ENCODE peak calls at places on chromosomes 3 and 15, in seven cellular contexts. X is iris pigment epithelial cell, R is adrenal gland, E is hippocampal formation, T is testis, W is activated T-cell treated with anti-CD3 and anti-CD28 coated beads for 4 hours, V is astrocyte of the spinal cord. C is an unnamed sample.

GRCh38 chr3:79233431-79234060 is 534.3 kb downstream of the ROBO1 start:
- DNase-seq in X (no peak), R (no peak), E (no peak), T (no peak), W (no peak), V (no peak), C (no peak)

GRCh38 chr3:128445357-128445756 is 21.3 kb downstream of the DNAJB8 start:
- DNase-seq in X (no peak), R (no peak), E (no peak), T (no peak), W (no peak), V (no peak), C (no peak)

GRCh38 chr3:184811034-184811433 is 932 bp upstream of the VPS8 start:
- DNase-seq in X (no peak), R (no peak), E (no peak), T (no peak), W (no peak), V (no peak), C (no peak)

GRCh38 chr3:106282931-106283330 is 414.1 kb upstream of the CBLB start:
- DNase-seq in X (no peak), R (no peak), E (no peak), T (no peak), W (no peak), V (no peak), C (no peak)

GRCh38 chr3:30510596-30510995 is 95.8 kb upstream of the TGFBR2 start:
- DNase-seq in X (peak), R (no peak), E (no peak), T (no peak), W (no peak), V (peak), C (peak)

GRCh38 chr3:160577093-160577492 is 11.7 kb upstream of the KPNA4 start:
- DNase-seq in X (no peak), R (no peak), E (no peak), T (no peak), W (no peak), V (no peak), C (no peak)

GRCh38 chr3:160704006-160704405 is 27.0 kb downstream of the ARL14 start:
- DNase-seq in X (peak), R (no peak), E (no peak), T (no peak), W (no peak), V (peak), C (no peak)

GRCh38 chr3:175606650-175607318 is 747.6 kb downstream of the NAALADL2 start:
- DNase-seq in X (peak), R (no peak), E (no peak), T (no peak), W (no peak), V (no peak), C (no peak)

GRCh38 chr3:123809597-123809996 is 74.5 kb downstream of the MYLK start:
- DNase-seq in X (peak), R (no peak), E (no peak), T (no peak), W (no peak), V (peak), C (no peak)

GRCh38 chr3:104519068-104519467 is 847.6 kb upstream of the ALCAM start:
- DNase-seq in X (no peak), R (no peak), E (no peak), T (no peak), W (no peak), V (no peak), C (no peak)

GRCh38 chr3:171860830-171861535 is 17.8 kb downstream of the TMEM212 start:
- DNase-seq in X (peak), R (no peak), E (no peak), T (no peak), W (no peak), V (peak), C (no peak)

GRCh38 chr3:125148836-125149235 is 63.7 kb downstream of the SLC12A8 start:
- DNase-seq in X (no peak), R (no peak), E (no peak), T (no peak), W (no peak), V (peak), C (no peak)

GRCh38 chr3:69649120-69649519 is 90.1 kb upstream of the MITF start:
- DNase-seq in X (peak), R (no peak), E (no peak), T (no peak), W (no peak), V (peak), C (no peak)

GRCh38 chr3:170037463-170038433 is at the start of gene GPR160:
- DNase-seq in X (peak), R (peak), E (no peak), T (peak), W (peak), V (peak), C (peak)

GRCh38 chr15:63331456-63331855 is 50.2 kb downstream of the CA12 start:
- DNase-seq in X (peak), R (no peak), E (no peak), T (no peak), W (no peak), V (peak), C (no peak)

GRCh38 chr3:129547241-129547640 is 4.3 kb downstream of the H1-8 start:
- DNase-seq in X (no peak), R (no peak), E (no peak), T (no peak), W (no peak), V (no peak), C (no peak)

GRCh38 chr15:74258456-74259323 is 22.6 kb downstream of the CCDC33 start:
- DNase-seq in X (no peak), R (no peak), E (no peak), T (no peak), W (no peak), V (no peak), C (no peak)

GRCh38 chr3:149475451-149476060 is 1.1 kb downstream of the TM4SF4 start:
- DNase-seq in X (no peak), R (no peak), E (no peak), T (no peak), W (no peak), V (no peak), C (no peak)

GRCh38 chr3:104132566-104132997 is 1234.1 kb upstream of the ALCAM start:
- DNase-seq in X (peak), R (no peak), E (no peak), T (no peak), W (no peak), V (peak), C (peak)

GRCh38 chr3:65728138-65728537 is 310.6 kb downstream of the MAGI1 start:
- DNase-seq in X (no peak), R (no peak), E (no peak), T (no peak), W (no peak), V (no peak), C (no peak)

GRCh38 chr3:159964166-159964973 is 24.3 kb upstream of the IL12A start:
- DNase-seq in X (peak), R (no peak), E (no peak), T (no peak), W (no peak), V (peak), C (peak)

GRCh38 chr3:11570789-11571495 is 72.8 kb downstream of the VGLL4 start:
- DNase-seq in X (no peak), R (no peak), E (no peak), T (no peak), W (no peak), V (no peak), C (no peak)

GRCh38 chr15:43889072-43889471 is 62.3 kb downstream of the WDR76 start:
- DNase-seq in X (no peak), R (no peak), E (no peak), T (no peak), W (no peak), V (no peak), C (no peak)